ENCODE peak calls at places on chromosomes 11 and 22, in ten cellular contexts. F, R, C, D, Y, V, Z, J, O and I are unnamed samples.

GRCh38 chr11:103773059-103773458 is 263.4 kb upstream of the DDI1 start:
- DNase-seq in F (no peak), R (no peak), C (no peak), D (no peak), Y (no peak), V (no peak), Z (no peak), J (no peak), O (no peak), I (no peak)

GRCh38 chr11:69088676-69089146 is 40.0 kb downstream of the TPCN2 start:
- DNase-seq in F (no peak), R (peak; percentile 79), C (peak; percentile 35), D (peak; percentile 72), Y (peak; percentile 94), V (peak; percentile 98), Z (peak; percentile 77), J (peak; percentile 47), O (peak; percentile 87), I (peak; percentile 76)

GRCh38 chr22:24188705-24189248 is 7.5 kb downstream of the SUSD2 start:
- DNase-seq in F (no peak), R (no peak), C (no peak), D (no peak), Y (no peak), V (peak; percentile 12), Z (no peak), J (no peak), O (no peak), I (no peak)

GRCh38 chr22:32469799-32470212 is 4.8 kb upstream of the FBXO7 start:
- DNase-seq in F (peak; percentile 74), R (peak; percentile 10), C (no peak), D (no peak), Y (peak; percentile 82), V (no peak), Z (no peak), J (no peak), O (peak; percentile 62), I (no peak)

GRCh38 chr11:116582621-116583020 is 190.2 kb downstream of the BUD13 start:
- DNase-seq in F (no peak), R (no peak), C (no peak), D (no peak), Y (no peak), V (no peak), Z (no peak), J (no peak), O (no peak), I (no peak)

GRCh38 chr11:115939726-115940421 is 435.7 kb upstream of the CADM1 start:
- DNase-seq in F (no peak), R (peak; percentile 38), C (no peak), D (no peak), Y (no peak), V (no peak), Z (no peak), J (no peak), O (no peak), I (no peak)

GRCh38 chr11:79940976-79941735 is 500.3 kb upstream of the TENM4 start:
- DNase-seq in F (no peak), R (no peak), C (no peak), D (no peak), Y (no peak), V (no peak), Z (no peak), J (no peak), O (no peak), I (no peak)

GRCh38 chr11:134445601-134446325 is 33.7 kb upstream of the B3GAT1 start:
- DNase-seq in F (no peak), R (no peak), C (no peak), D (no peak), Y (no peak), V (no peak), Z (no peak), J (no peak), O (no peak), I (no peak)

GRCh38 chr22:46377566-46378498 is 42.3 kb downstream of the TRMU start:
- DNase-seq in F (no peak), R (peak; percentile 81), C (no peak), D (no peak), Y (no peak), V (no peak), Z (peak; percentile 91), J (no peak), O (peak; percentile 21), I (no peak)

GRCh38 chr22:46378499-46379300 is 43.2 kb downstream of the TRMU start:
- DNase-seq in F (no peak), R (no peak), C (no peak), D (no peak), Y (no peak), V (no peak), Z (no peak), J (no peak), O (no peak), I (no peak)

GRCh38 chr22:46374663-46375474 is 39.4 kb downstream of the TRMU start:
- DNase-seq in F (no peak), R (peak; percentile 85), C (no peak), D (peak; percentile 93), Y (no peak), V (no peak), Z (peak; percentile 88), J (no peak), O (no peak), I (no peak)

GRCh38 chr22:46376096-46376495 is 40.6 kb downstream of the TRMU start:
- DNase-seq in F (no peak), R (no peak), C (no peak), D (no peak), Y (no peak), V (no peak), Z (no peak), J (no peak), O (no peak), I (no peak)

GRCh38 chr22:46376908-46377565 is 41.5 kb downstream of the TRMU start:
- DNase-seq in F (no peak), R (no peak), C (no peak), D (no peak), Y (no peak), V (no peak), Z (no peak), J (no peak), O (no peak), I (no peak)
- TF ChIP-seq POLR2AphosphoS5 in F (no peak), R (no peak), C (no peak), D (no peak), Y (no peak), V (no peak), Z (no peak), J (no peak), O (no peak), I (no peak)

GRCh38 chr11:2129699-2130366 is 9.4 kb downstream of the IGF2 start:
- DNase-seq in F (no peak), R (no peak), C (no peak), D (no peak), Y (no peak), V (no peak), Z (no peak), J (no peak), O (no peak), I (no peak)

GRCh38 chr11:2130881-2131352 is 8.3 kb downstream of the IGF2 start:
- DNase-seq in F (no peak), R (no peak), C (no peak), D (no peak), Y (no peak), V (no peak), Z (no peak), J (no peak), O (no peak), I (no peak)

GRCh38 chr11:2132229-2132620 is 7.0 kb downstream of the IGF2 start:
- DNase-seq in F (no peak), R (no peak), C (no peak), D (no peak), Y (no peak), V (no peak), Z (no peak), J (no peak), O (no peak), I (no peak)

GRCh38 chr11:2132874-2133480 is 6.2 kb downstream of the IGF2 start:
- DNase-seq in F (no peak), R (no peak), C (no peak), D (no peak), Y (no peak), V (no peak), Z (no peak), J (no peak), O (no peak), I (no peak)

DNA sequence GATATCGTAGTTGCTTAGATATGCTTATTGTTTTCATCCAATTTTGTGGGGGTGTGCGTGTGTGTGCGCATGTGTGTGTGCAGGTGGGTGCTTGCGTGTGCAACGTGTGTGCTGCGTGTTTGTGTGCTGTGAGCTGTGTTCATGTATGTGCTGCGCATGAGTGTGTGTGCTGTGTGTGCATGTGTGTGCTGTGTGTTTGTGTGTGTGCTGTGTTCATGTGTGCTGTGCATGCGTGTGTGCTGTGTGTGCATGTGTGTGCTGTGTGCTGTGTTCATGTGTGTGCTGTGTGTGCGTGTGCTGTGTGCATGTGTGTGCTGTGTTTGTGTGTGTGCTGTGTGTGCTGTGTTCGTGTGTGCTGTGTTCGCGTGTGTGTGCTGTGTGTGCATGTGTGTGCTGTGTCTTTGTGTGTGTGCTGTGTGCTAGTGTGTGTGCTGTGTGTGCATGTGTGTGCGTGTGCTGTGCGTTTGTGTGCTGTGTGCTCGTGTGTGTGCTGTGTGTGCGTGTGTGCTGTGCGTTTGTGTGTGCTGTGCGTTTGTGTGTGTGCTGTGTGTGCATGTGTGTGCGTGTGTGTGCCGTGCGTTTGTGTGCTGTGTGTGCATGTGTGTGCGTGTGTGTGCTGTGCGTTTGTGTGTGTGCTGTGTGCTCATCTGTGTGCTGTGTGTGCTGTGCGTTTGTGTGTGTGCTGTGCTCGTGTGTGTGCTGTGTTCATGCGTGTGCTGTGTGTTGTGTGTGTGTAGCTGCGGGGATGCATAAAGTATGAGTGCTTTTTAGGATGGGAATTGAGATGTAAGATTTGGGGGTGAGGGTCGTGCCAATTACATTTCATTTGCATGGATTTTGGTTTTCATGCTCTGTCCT is 7.6 kb downstream of the IGF2 start:
- DNase-seq in F (no peak), R (no peak), C (no peak), D (no peak), Y (no peak), V (no peak), Z (no peak), J (no peak), O (no peak), I (no peak)
- TF ChIP-seq POLR2AphosphoS5 in F (no peak), R (no peak), C (no peak), D (no peak), Y (no peak), V (no peak), Z (no peak), J (no peak), O (no peak), I (no peak)

GRCh38 chr11:619625-620050 is 3.9 kb upstream of the IRF7 start:
- DNase-seq in F (peak; percentile 68), R (no peak), C (no peak), D (no peak), Y (no peak), V (no peak), Z (no peak), J (no peak), O (no peak), I (no peak)

GRCh38 chr11:621838-622237 is 2.9 kb downstream of the CDHR5 start:
- DNase-seq in F (no peak), R (no peak), C (no peak), D (no peak), Y (no peak), V (no peak), Z (no peak), J (no peak), O (no peak), I (no peak)

GRCh38 chr11:620201-620600 is 4.5 kb upstream of the IRF7 start:
- DNase-seq in F (no peak), R (no peak), C (no peak), D (no peak), Y (no peak), V (no peak), Z (no peak), J (no peak), O (no peak), I (no peak)

GRCh38 chr11:618856-619624 is 3.3 kb upstream of the IRF7 start:
- DNase-seq in F (no peak), R (no peak), C (no peak), D (no peak), Y (no peak), V (no peak), Z (no peak), J (no peak), O (no peak), I (no peak)

GRCh38 chr11:620935-621814 is 3.6 kb downstream of the CDHR5 start:
- DNase-seq in F (peak; percentile 71), R (no peak), C (no peak), D (no peak), Y (no peak), V (no peak), Z (no peak), J (no peak), O (no peak), I (no peak)
- TF ChIP-seq POLR2AphosphoS5 in F (no peak), R (no peak), C (no peak), D (no peak), Y (no peak), V (no peak), Z (no peak), J (no peak), O (no peak), I (no peak)

DNA sequence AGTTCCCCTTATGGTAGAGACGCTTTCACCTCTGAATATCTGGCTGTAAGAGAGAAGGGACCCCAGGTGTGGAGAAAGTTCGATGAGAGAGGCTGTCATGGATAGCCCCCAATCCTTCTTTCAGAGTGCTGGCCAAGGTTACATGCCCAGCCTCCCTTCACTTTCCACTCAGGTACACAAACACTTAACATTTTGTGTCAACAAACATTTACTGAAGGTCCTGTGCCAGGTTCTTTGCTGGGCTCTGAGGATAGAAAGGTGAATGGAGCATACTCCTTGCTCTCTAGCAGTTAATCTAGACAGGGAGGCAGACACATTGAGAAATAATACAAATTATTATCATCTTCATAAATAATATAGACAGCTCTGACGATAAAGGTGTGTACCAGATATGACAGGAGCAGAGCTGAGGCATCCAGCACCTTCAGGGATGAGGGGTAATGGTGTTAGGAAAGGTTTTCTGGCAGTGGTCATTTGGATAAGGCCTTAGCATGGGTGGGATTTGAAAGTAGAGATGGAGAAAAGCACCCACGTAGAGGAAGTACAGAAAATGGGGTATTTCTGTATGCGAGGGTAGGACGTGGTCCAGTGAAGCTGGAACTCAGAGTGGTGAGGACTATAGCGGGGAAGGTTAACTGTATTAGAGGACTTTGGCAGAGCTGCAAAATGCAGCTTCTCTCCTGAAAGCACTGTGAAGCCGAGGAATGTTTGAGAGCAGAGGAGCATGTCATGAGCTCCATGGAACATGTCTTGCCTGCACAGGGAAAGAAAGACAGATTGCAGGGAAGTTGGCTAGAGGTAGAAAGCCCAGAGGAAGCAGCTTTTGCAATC is 19.6 kb downstream of the PPFIBP2 start:
- DNase-seq in F (no peak), R (no peak), C (no peak), D (no peak), Y (no peak), V (no peak), Z (no peak), J (no peak), O (no peak), I (no peak)
- TF ChIP-seq POLR2AphosphoS5 in F (no peak), R (no peak), C (no peak), D (peak; percentile 48), Y (no peak), V (no peak), Z (no peak), J (no peak), O (no peak), I (no peak)